ENCODE peak calls at places on chromosomes 16 and 17, in six cellular contexts. Q is activated T-helper 2 cell treated with anti-CD3 and anti-CD28 coated beads, Interferon-gamma antibody, Interleukin-2, Interleukin-4, amounts not matched to agents 10 μg/mL and 5 μg/mL and 100 μg/mL, durations not matched to agents 14 hours and 24 hours and 36 hours; H is hypothalamus; O is iris pigment epithelial cell; T is M059J; L is HuH-7.5. X is an unnamed sample.

GRCh38 chr16:50360779-50361178 is 8.0 kb downstream of the BRD7 start:
- DNase-seq in Q (no peak), H (no peak), O (no peak), T (no peak), L (no peak), X (peak)

GRCh38 chr17:79385962-79386563 is 224.8 kb downstream of the RBFOX3 start:
- DNase-seq in Q (no peak), H (no peak), O (no peak), T (no peak), L (no peak), X (no peak)

GRCh38 chr17:67469208-67469980 is 92.3 kb downstream of the PITPNC1 start:
- DNase-seq in Q (no peak), H (no peak), O (peak), T (peak), L (no peak), X (peak)

GRCh38 chr16:86355114-86355513 is 155.2 kb upstream of the FOXF1 start:
- DNase-seq in Q (no peak), H (no peak), O (peak), T (peak), L (no peak), X (no peak)

GRCh38 chr16:69057400-69058378 is 47.8 kb upstream of the HAS3 start:
- DNase-seq in Q (no peak), H (no peak), O (peak), T (peak), L (no peak), X (peak)

GRCh38 chr17:33521784-33522183 is 228.7 kb upstream of the ASIC2 start:
- DNase-seq in Q (no peak), H (no peak), O (no peak), T (no peak), L (no peak), X (peak)

GRCh38 chr17:17836818-17837379 is at the start of gene SREBF1:
- DNase-seq in Q (peak), H (peak), O (peak), T (peak), L (peak), X (peak)

GRCh38 chr16:65394306-65394705 is 272.4 kb upstream of the CDH11 start:
- DNase-seq in Q (no peak), H (no peak), O (no peak), T (no peak), L (no peak), X (no peak)

GRCh38 chr17:45368661-45369060 is 51.8 kb upstream of the MAP3K14 start:
- DNase-seq in Q (no peak), H (no peak), O (peak), T (peak), L (no peak), X (no peak)

GRCh38 chr16:23374721-23375120 is 72.6 kb downstream of the SCNN1B start:
- DNase-seq in Q (no peak), H (no peak), O (no peak), T (no peak), L (peak), X (peak)

X was measured in kidney tubule cell.